ENCODE peak calls at places on chromosomes 12 and 14, in seven cellular contexts. D, Y, Z, J, E, R and X are unnamed samples.

GRCh38 chr14:73696466-73697390 is 17.5 kb downstream of the PNMA1 start:
- DNase-seq in E (no peak), J (no peak), Z (no peak), R (no peak), D (no peak), Y (no peak), X (no peak)

GRCh38 chr12:93183940-93184663 is 193.6 kb upstream of the NUDT4 start:
- DNase-seq in J (no peak), Z (peak; percentile 26), R (no peak), E (no peak), D (no peak), Y (no peak), X (no peak)

GRCh38 chr12:127811988-127812387 is 455.0 kb upstream of the TMEM132C start:
- DNase-seq in J (peak; percentile 59), Y (no peak), E (no peak), Z (no peak), R (no peak), D (no peak), X (no peak)

GRCh38 chr12:9039397-9039977 is 50.1 kb downstream of the KLRG1 start:
- DNase-seq in E (no peak), Z (peak; percentile 56), Y (no peak), J (no peak), D (no peak), R (peak; percentile 64), X (no peak)

GRCh38 chr14:74404435-74404834 is 21.6 kb downstream of the SYNDIG1L start:
- DNase-seq in E (no peak), Z (no peak), J (no peak), D (no peak), R (no peak), Y (no peak), X (no peak)

GRCh38 chr14:37062191-37062803 is 110.1 kb downstream of the SLC25A21 start:
- DNase-seq in E (no peak), R (no peak), Z (no peak), D (no peak), Y (no peak), J (no peak), X (no peak)

GRCh38 chr12:113247123-113248045 is 26.1 kb downstream of the TPCN1 start:
- DNase-seq in Z (no peak), J (no peak), R (no peak), D (no peak), E (no peak), Y (no peak), X (no peak)

GRCh38 chr12:80513211-80513610 is 69.2 kb downstream of the PTPRQ start:
- DNase-seq in D (no peak), Z (no peak), E (no peak), Y (no peak), J (no peak), R (no peak), X (peak; percentile 53)

GRCh38 chr14:64232095-64232830 is 61.9 kb downstream of the ESR2 start:
- DNase-seq in D (no peak), E (no peak), R (no peak), J (no peak), Y (no peak), Z (no peak), X (no peak)

GRCh38 chr12:26298785-26299621 is 103.6 kb downstream of the SSPN start:
- DNase-seq in R (no peak), J (no peak), D (no peak), Y (no peak), E (no peak), Z (peak; percentile 83), X (no peak)

GRCh38 chr14:94390372-94391086 is 2.1 kb upstream of the SERPINA1 start:
- DNase-seq in R (no peak), J (peak; percentile 46), Y (no peak), E (no peak), D (no peak), Z (peak; percentile 4), X (no peak)

GRCh38 chr12:116015525-116015924 is 262.0 kb downstream of the MED13L start:
- DNase-seq in E (no peak), Z (peak; percentile 11), J (no peak), R (no peak), D (no peak), Y (no peak), X (no peak)

GRCh38 chr14:65103150-65103760 is 938 bp upstream of the MAX start:
- DNase-seq in Y (no peak), D (no peak), Z (peak; percentile 31), R (no peak), J (no peak), E (no peak), X (no peak)

GRCh38 chr12:115599251-115599811 is 678.2 kb downstream of the MED13L start:
- DNase-seq in R (peak; percentile 96), J (peak; percentile 54), D (no peak), Z (no peak), Y (no peak), E (no peak), X (no peak)